ENCODE peak calls at places on chromosomes 11 and 22, in four cellular contexts. One of them, this sample, is unnamed.
A peak's percentile ranks its signal among the peaks of the same experiment; 100 is the strongest.

GRCh38 chr11:69463892-69464620 is 17.4 kb upstream of the LINC01488 start:
- DNase-seq in A172: no peak
- DNase-seq in activated CD4-positive, alpha-beta T cell treated with anti-CD3 and anti-CD28 coated beads, Interleukin-2, amount 10 ng/mL, durations not matched to agents 7 days and 5 days: no peak
- DNase-seq in nucleus accumbens: no peak
- DNase-seq in this sample: no peak

GRCh38 chr11:76808996-76809395 is 25.8 kb downstream of the TSKU start:
- DNase-seq in A172: no peak
- DNase-seq in activated CD4-positive, alpha-beta T cell treated with anti-CD3 and anti-CD28 coated beads, Interleukin-2, amount 10 ng/mL, durations not matched to agents 7 days and 5 days: no peak
- DNase-seq in nucleus accumbens: no peak
- DNase-seq in this sample: no peak

GRCh38 chr11:112751763-112752162 is 209.5 kb upstream of the NCAM1 start:
- DNase-seq in A172: no peak
- DNase-seq in activated CD4-positive, alpha-beta T cell treated with anti-CD3 and anti-CD28 coated beads, Interleukin-2, amount 10 ng/mL, durations not matched to agents 7 days and 5 days: no peak
- DNase-seq in nucleus accumbens: no peak
- DNase-seq in this sample: no peak

GRCh38 chr11:128772814-128773213 is 78.9 kb downstream of the FLI1 start:
- DNase-seq in A172: no peak
- DNase-seq in activated CD4-positive, alpha-beta T cell treated with anti-CD3 and anti-CD28 coated beads, Interleukin-2, amount 10 ng/mL, durations not matched to agents 7 days and 5 days: peak; percentile 31
- DNase-seq in nucleus accumbens: no peak
- DNase-seq in this sample: no peak

GRCh38 chr11:1298695-1299492 is 10.5 kb downstream of the TOLLIP start:
- DNase-seq in A172: peak; percentile 50
- DNase-seq in activated CD4-positive, alpha-beta T cell treated with anti-CD3 and anti-CD28 coated beads, Interleukin-2, amount 10 ng/mL, durations not matched to agents 7 days and 5 days: no peak
- DNase-seq in nucleus accumbens: peak; percentile 57
- DNase-seq in this sample: peak; percentile 93

GRCh38 chr11:111779118-111779517 is 12.9 kb upstream of the PPP2R1B start:
- DNase-seq in A172: no peak
- DNase-seq in activated CD4-positive, alpha-beta T cell treated with anti-CD3 and anti-CD28 coated beads, Interleukin-2, amount 10 ng/mL, durations not matched to agents 7 days and 5 days: no peak
- DNase-seq in nucleus accumbens: no peak
- DNase-seq in this sample: no peak

GRCh38 chr11:110430267-110431211 is 791 bp downstream of the FDX1 start:
- DNase-seq in A172: no peak
- DNase-seq in activated CD4-positive, alpha-beta T cell treated with anti-CD3 and anti-CD28 coated beads, Interleukin-2, amount 10 ng/mL, durations not matched to agents 7 days and 5 days: peak; percentile 33
- DNase-seq in nucleus accumbens: peak; percentile 30
- DNase-seq in this sample: peak; percentile 39

GRCh38 chr11:82183346-82183745 is 550.3 kb downstream of the FAM181B start:
- DNase-seq in A172: no peak
- DNase-seq in activated CD4-positive, alpha-beta T cell treated with anti-CD3 and anti-CD28 coated beads, Interleukin-2, amount 10 ng/mL, durations not matched to agents 7 days and 5 days: no peak
- DNase-seq in nucleus accumbens: no peak
- DNase-seq in this sample: no peak

GRCh38 chr22:35749808-35750207 is 32.1 kb downstream of the APOL5 start:
- DNase-seq in A172: no peak
- DNase-seq in activated CD4-positive, alpha-beta T cell treated with anti-CD3 and anti-CD28 coated beads, Interleukin-2, amount 10 ng/mL, durations not matched to agents 7 days and 5 days: no peak
- DNase-seq in nucleus accumbens: no peak
- DNase-seq in this sample: no peak

GRCh38 chr11:1682225-1682901 is 14.6 kb upstream of the KRTAP5-6 start:
- DNase-seq in A172: peak; percentile 22
- DNase-seq in activated CD4-positive, alpha-beta T cell treated with anti-CD3 and anti-CD28 coated beads, Interleukin-2, amount 10 ng/mL, durations not matched to agents 7 days and 5 days: no peak
- DNase-seq in nucleus accumbens: no peak
- DNase-seq in this sample: no peak

GRCh38 chr11:61951484-61952135 is 1.5 kb downstream of the BEST1 start:
- DNase-seq in A172: no peak
- DNase-seq in activated CD4-positive, alpha-beta T cell treated with anti-CD3 and anti-CD28 coated beads, Interleukin-2, amount 10 ng/mL, durations not matched to agents 7 days and 5 days: no peak
- DNase-seq in nucleus accumbens: no peak
- DNase-seq in this sample: no peak

GRCh38 chr11:4522339-4522738 is 22.7 kb upstream of the OR52M1 start:
- DNase-seq in A172: no peak
- DNase-seq in activated CD4-positive, alpha-beta T cell treated with anti-CD3 and anti-CD28 coated beads, Interleukin-2, amount 10 ng/mL, durations not matched to agents 7 days and 5 days: peak; percentile 8
- DNase-seq in nucleus accumbens: no peak
- DNase-seq in this sample: no peak

GRCh38 chr22:36233796-36234195 is 5.5 kb downstream of the APOL2 start:
- DNase-seq in A172: no peak
- DNase-seq in activated CD4-positive, alpha-beta T cell treated with anti-CD3 and anti-CD28 coated beads, Interleukin-2, amount 10 ng/mL, durations not matched to agents 7 days and 5 days: no peak
- DNase-seq in nucleus accumbens: no peak
- DNase-seq in this sample: no peak

GRCh38 chr11:95849087-95849825 is 59.0 kb downstream of the CEP57 start:
- DNase-seq in A172: peak; percentile 71
- DNase-seq in activated CD4-positive, alpha-beta T cell treated with anti-CD3 and anti-CD28 coated beads, Interleukin-2, amount 10 ng/mL, durations not matched to agents 7 days and 5 days: peak; percentile 34
- DNase-seq in nucleus accumbens: peak; percentile 48
- DNase-seq in this sample: peak; percentile 35

GRCh38 chr11:104678408-104678807 is 219.9 kb downstream of the CASP12 start:
- DNase-seq in A172: no peak
- DNase-seq in activated CD4-positive, alpha-beta T cell treated with anti-CD3 and anti-CD28 coated beads, Interleukin-2, amount 10 ng/mL, durations not matched to agents 7 days and 5 days: no peak
- DNase-seq in nucleus accumbens: no peak
- DNase-seq in this sample: no peak

GRCh38 chr11:100581318-100581717 is 105.8 kb upstream of the ARHGAP42 start:
- DNase-seq in A172: no peak
- DNase-seq in activated CD4-positive, alpha-beta T cell treated with anti-CD3 and anti-CD28 coated beads, Interleukin-2, amount 10 ng/mL, durations not matched to agents 7 days and 5 days: no peak
- DNase-seq in nucleus accumbens: no peak
- DNase-seq in this sample: no peak

GRCh38 chr11:43579171-43579918 is 101.2 kb upstream of the HSD17B12 start:
- DNase-seq in A172: no peak
- DNase-seq in activated CD4-positive, alpha-beta T cell treated with anti-CD3 and anti-CD28 coated beads, Interleukin-2, amount 10 ng/mL, durations not matched to agents 7 days and 5 days: no peak
- DNase-seq in nucleus accumbens: peak; percentile 71
- DNase-seq in this sample: no peak

GRCh38 chr11:93933230-93933629 is 82.8 kb upstream of the VSTM5 start:
- DNase-seq in A172: no peak
- DNase-seq in activated CD4-positive, alpha-beta T cell treated with anti-CD3 and anti-CD28 coated beads, Interleukin-2, amount 10 ng/mL, durations not matched to agents 7 days and 5 days: no peak
- DNase-seq in nucleus accumbens: no peak
- DNase-seq in this sample: no peak

GRCh38 chr22:25922141-25922540 is 180.2 kb downstream of the MYO18B start:
- DNase-seq in A172: no peak
- DNase-seq in activated CD4-positive, alpha-beta T cell treated with anti-CD3 and anti-CD28 coated beads, Interleukin-2, amount 10 ng/mL, durations not matched to agents 7 days and 5 days: no peak
- DNase-seq in nucleus accumbens: no peak
- DNase-seq in this sample: no peak

GRCh38 chr11:26551186-26551801 is 20.8 kb downstream of the MUC15 start:
- DNase-seq in A172: no peak
- DNase-seq in activated CD4-positive, alpha-beta T cell treated with anti-CD3 and anti-CD28 coated beads, Interleukin-2, amount 10 ng/mL, durations not matched to agents 7 days and 5 days: no peak
- DNase-seq in nucleus accumbens: no peak
- DNase-seq in this sample: no peak

GRCh38 chr11:68382358-68382998 is 70.1 kb downstream of the LRP5 start:
- DNase-seq in A172: no peak
- DNase-seq in activated CD4-positive, alpha-beta T cell treated with anti-CD3 and anti-CD28 coated beads, Interleukin-2, amount 10 ng/mL, durations not matched to agents 7 days and 5 days: no peak
- DNase-seq in nucleus accumbens: no peak
- DNase-seq in this sample: no peak

This sample was measured in posterior cingulate gyrus.